ENCODE peak calls at places on chromosomes 13 and 19, in nine cellular contexts. O is stimulated activated CD4-positive, alpha-beta T cell treated with anti-CD3 and anti-CD28 coated beads, Interleukin-4, amount 100 ng/mL, for 24 hours; I is cardiac fibroblast; P is HCEC 1CT; D is activated T-helper 2 cell treated with anti-CD3 and anti-CD28 coated beads, Interferon-gamma antibody, Interleukin-2, Interleukin-4, amounts not matched to agents 10 μg/mL and 5 μg/mL and 100 μg/mL, durations not matched to agents 14 hours and 24 hours and 36 hours; K is cardiac muscle cell; U is naive thymus-derived CD8-positive, alpha-beta T cell; R is small intestine; L is GDM1. E is an unnamed sample.

GRCh38 chr13:25846227-25846984 is 205.4 kb downstream of the SHISA2 start:
- DNase-seq in U (no peak), I (no peak), L (no peak), O (no peak), K (no peak), R (no peak), D (no peak), P (no peak), E (no peak)

GRCh38 chr19:48945817-48946216 is 8.9 kb upstream of the BAX start:
- DNase-seq in I (no peak), U (no peak), D (no peak), R (no peak), O (no peak), K (no peak), P (no peak), L (no peak), E (no peak)

GRCh38 chr19:55812449-55812848 is 19.4 kb downstream of the NLRP11 start:
- DNase-seq in R (no peak), K (no peak), L (no peak), O (no peak), U (no peak), P (no peak), D (no peak), I (no peak), E (no peak)

GRCh38 chr13:84445776-84446175 is 563.5 kb upstream of the SLITRK1 start:
- DNase-seq in I (peak), R (no peak), O (no peak), L (no peak), K (no peak), P (peak), D (no peak), U (no peak), E (no peak)

GRCh38 chr13:80823472-80823871 is 482.5 kb upstream of the SPRY2 start:
- DNase-seq in U (no peak), O (no peak), I (peak), P (no peak), L (no peak), K (no peak), D (no peak), R (no peak), E (no peak)

GRCh38 chr13:100887729-100888151 is 213.1 kb upstream of the TMTC4 start:
- DNase-seq in D (no peak), P (peak), K (peak), L (no peak), O (no peak), R (no peak), U (no peak), I (peak), E (no peak)

GRCh38 chr13:79491715-79492114 is 10.8 kb downstream of the NDFIP2 start:
- DNase-seq in U (no peak), P (peak), I (peak), O (no peak), K (no peak), R (no peak), L (no peak), D (no peak), E (no peak)

GRCh38 chr13:66037096-66037495 is 1193.0 kb downstream of the PCDH9 start:
- DNase-seq in U (no peak), R (no peak), O (no peak), D (no peak), K (no peak), I (no peak), L (no peak), P (no peak), E (no peak)

GRCh38 chr13:86563308-86563707 is 764.1 kb upstream of the SLITRK6 start:
- DNase-seq in O (no peak), U (no peak), R (no peak), K (no peak), I (no peak), D (no peak), L (no peak), P (peak), E (no peak)

GRCh38 chr19:44817725-44818469 is 9.0 kb downstream of the BCAM start:
- DNase-seq in O (no peak), I (no peak), K (no peak), R (peak), D (no peak), P (no peak), U (no peak), L (no peak), E (no peak)

E was measured in NCI-H345.